ENCODE peak calls at places on chromosomes 3 and 15, in four cellular contexts. M is nephron progenitor cell, E is HL-60, Z is upper lobe of right lung. L is an unnamed sample.

GRCh38 chr3:45078910-45079522 is 52.9 kb downstream of the CLEC3B start:
- DNase-seq in E (no peak), M (no peak), Z (no peak), L (no peak)

GRCh38 chr3:168250415-168250861 is 154.7 kb upstream of the GOLIM4 start:
- DNase-seq in M (peak), Z (no peak), E (no peak), L (no peak)

GRCh38 chr3:83567935-83568334 is 1390.9 kb upstream of the CADM2 start:
- DNase-seq in Z (no peak), M (no peak), E (no peak), L (no peak)

GRCh38 chr15:60471314-60471713 is 7.6 kb downstream of the ICE2 start:
- DNase-seq in Z (no peak), E (no peak), M (no peak), L (no peak)

GRCh38 chr3:55042591-55042990 is 114.7 kb upstream of the LRTM1 start:
- DNase-seq in M (no peak), Z (no peak), E (no peak), L (no peak)

GRCh38 chr3:178182337-178182761 is 353.9 kb upstream of the KCNMB2 start:
- DNase-seq in Z (no peak), E (no peak), M (no peak), L (no peak)

GRCh38 chr3:86180696-86181095 is 810.3 kb downstream of the VGLL3 start:
- DNase-seq in E (no peak), M (no peak), Z (no peak), L (no peak)

GRCh38 chr15:69644876-69645275 is 192.3 kb downstream of the RPLP1 start:
- DNase-seq in Z (no peak), E (no peak), M (no peak), L (no peak)

GRCh38 chr15:56165234-56165633 is 78.4 kb downstream of the RFX7 start:
- DNase-seq in E (no peak), Z (no peak), M (no peak), L (no peak)

GRCh38 chr3:23085256-23085655 is 117.9 kb upstream of the UBE2E2 start:
- DNase-seq in M (no peak), E (no peak), Z (no peak), L (no peak)

GRCh38 chr3:122403489-122403888 is 12.4 kb downstream of the WDR5B start:
- DNase-seq in M (no peak), E (no peak), Z (no peak), L (no peak)

DNA sequence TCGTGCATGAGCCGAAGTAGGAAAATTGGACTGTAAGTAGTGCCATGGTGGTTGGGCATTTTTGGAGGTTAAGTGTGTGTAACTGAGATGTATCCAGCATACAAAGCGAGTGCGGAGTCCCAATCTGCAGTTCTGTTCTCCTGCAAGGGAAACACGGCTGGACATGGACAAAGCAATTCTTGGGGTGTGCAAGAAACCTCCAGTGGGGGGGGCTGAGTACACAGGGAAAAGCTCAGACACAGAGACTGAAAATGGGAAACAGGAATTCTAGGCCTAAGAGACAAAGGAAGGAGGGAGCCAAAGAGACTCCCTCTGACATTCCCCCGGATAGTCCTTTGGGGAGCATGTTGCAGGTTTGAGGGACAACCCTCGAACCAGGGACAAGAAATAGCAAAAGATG is 83.2 kb upstream of the PLSCR4 start:
- DNase-seq in E (no peak), M (no peak), Z (no peak), L (no peak)
- TF ChIP-seq CTCF in E (no peak), M (no peak), Z (no peak), L (no peak)

GRCh38 chr15:74240002-74240568 is 4.0 kb downstream of the CCDC33 start:
- DNase-seq in M (no peak), E (no peak), Z (peak), L (no peak)
- TF ChIP-seq CTCF in M (no peak), E (no peak), Z (peak), L (no peak)

DNA sequence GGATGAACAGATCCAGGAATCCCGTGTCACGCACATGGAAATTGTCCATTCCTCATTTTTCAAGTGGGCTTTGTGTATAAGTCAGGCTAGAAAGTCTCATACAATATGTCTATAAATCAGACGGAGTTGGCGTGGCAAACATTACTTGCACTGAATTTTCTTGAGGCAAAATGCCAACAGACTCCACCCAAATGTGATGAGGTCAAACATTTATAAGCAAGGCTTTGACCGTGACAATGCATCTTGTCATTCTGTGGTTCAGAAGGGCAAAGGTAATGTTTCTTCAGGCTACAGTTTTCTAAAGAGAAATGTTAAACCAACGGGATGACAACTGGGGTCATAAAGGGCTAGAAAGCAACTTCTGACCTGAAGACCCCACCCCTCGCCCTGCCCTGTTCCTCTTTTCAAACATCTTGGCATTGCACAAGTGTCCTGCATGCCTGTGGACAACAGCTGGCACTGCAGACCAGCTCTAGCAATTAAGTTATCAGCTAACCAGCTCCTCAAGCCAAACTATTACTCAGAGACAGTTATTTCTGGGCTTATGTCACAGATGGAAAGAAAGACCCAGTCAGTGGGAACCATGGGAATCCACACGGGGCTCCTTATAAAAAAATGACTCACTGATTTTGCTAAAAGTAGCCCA is 36.5 kb upstream of the SPTBN5 start:
- DNase-seq in M (no peak), E (no peak), Z (peak), L (no peak)
- TF ChIP-seq CTCF in M (no peak), E (no peak), Z (peak), L (no peak)

DNA sequence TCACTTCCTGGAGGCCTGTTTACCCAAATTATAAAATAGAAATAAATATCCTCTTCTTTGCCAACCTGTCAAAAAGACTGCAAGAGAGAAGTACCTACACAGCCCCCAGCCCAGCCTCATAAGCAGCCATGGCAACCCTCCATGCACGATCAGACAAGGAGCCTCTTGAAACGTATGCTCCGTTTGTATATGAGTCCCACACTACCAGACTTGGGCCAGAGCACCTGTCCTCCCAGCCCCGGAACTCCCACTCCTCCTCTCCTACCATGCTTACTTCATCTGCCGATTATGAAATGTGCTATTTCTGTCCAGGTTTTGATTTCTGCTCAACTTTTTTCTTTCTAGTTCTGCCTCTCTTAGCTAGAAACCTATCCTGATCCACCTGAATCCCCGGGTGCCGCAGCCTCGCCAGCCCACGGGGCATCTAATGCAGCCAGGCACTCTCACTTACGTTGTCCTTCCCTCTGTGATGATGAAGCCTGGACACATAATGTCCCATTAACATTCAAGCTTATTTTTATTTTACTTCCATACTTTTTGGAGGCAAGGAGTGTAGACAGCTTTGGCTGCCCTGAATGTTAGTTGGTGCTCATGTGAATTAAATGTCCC is 73.8 kb downstream of the MB21D2 start:
- DNase-seq in M (no peak), Z (no peak), E (no peak), L (no peak)
- TF ChIP-seq CTCF in M (no peak), Z (no peak), E (no peak), L (no peak)

GRCh38 chr15:94666553-94666952 is 435.2 kb downstream of the MCTP2 start:
- DNase-seq in E (no peak), M (no peak), Z (no peak), L (no peak)
- TF ChIP-seq CTCF in E (no peak), M (no peak), Z (no peak), L (no peak)

DNA sequence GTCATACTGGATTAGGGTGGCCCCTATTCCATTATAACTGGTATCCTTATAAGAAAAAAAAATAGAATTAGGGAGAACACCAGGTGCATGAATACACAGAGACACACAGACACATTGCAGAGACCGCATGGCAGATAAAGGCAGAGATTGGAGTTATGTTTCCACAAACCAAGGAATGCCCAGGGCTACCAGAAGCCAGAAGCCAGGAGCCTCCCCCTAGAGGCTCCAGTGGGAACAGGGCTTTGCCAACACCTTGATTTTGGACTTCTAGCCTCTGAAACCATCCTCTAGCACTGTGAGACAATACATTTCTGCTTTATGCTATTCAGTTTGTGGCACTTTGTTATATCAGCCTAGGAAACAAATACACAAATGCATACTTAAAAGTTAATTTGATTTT is 10.4 kb downstream of the GOLM2 start:
- DNase-seq in E (no peak), Z (no peak), M (no peak), L (no peak)
- TF ChIP-seq CTCF in E (peak), Z (no peak), M (peak), L (peak)

L was measured in progenitor cell of endocrine pancreas.